ENCODE peak calls at places on chromosomes 13 and 19, in five cellular contexts. B, Q, M, W and K are unnamed samples.

GRCh38 chr19:53102701-53103140 is 501 bp downstream of the ZNF160 start:
- DNase-seq in W (peak), M (peak), B (peak), Q (no peak), K (no peak)

GRCh38 chr13:97005631-97006262 is 11.5 kb upstream of the OXGR1 start:
- DNase-seq in W (peak), Q (no peak), B (no peak), M (no peak), K (no peak)

GRCh38 chr13:111049791-111050538 is 65.1 kb upstream of the ARHGEF7 start:
- DNase-seq in Q (no peak), B (peak), W (peak), M (peak), K (no peak)

GRCh38 chr13:93959796-93960533 is 519.5 kb downstream of the DCT start:
- DNase-seq in B (no peak), M (no peak), Q (no peak), W (no peak), K (no peak)

GRCh38 chr19:14197882-14198281 is 8.1 kb downstream of the ADGRL1 start:
- DNase-seq in M (no peak), Q (no peak), B (no peak), W (no peak), K (no peak)

GRCh38 chr13:32135655-32136054 is 104.1 kb downstream of the FRY start:
- DNase-seq in Q (peak), M (no peak), B (no peak), W (peak), K (no peak)

GRCh38 chr13:110989331-110989730 is 74.5 kb upstream of the ANKRD10 start:
- DNase-seq in B (no peak), M (no peak), W (peak), Q (no peak), K (no peak)

GRCh38 chr13:59677966-59678814 is 485.5 kb downstream of the DIAPH3 start:
- DNase-seq in M (peak), W (peak), Q (peak), B (peak), K (peak)

GRCh38 chr13:113489549-113490495 is 689 bp downstream of the DCUN1D2 start:
- DNase-seq in W (peak), M (peak), Q (no peak), B (peak), K (no peak)

GRCh38 chr13:43830481-43830873 is 43.7 kb upstream of the ENOX1 start:
- DNase-seq in Q (peak), B (no peak), M (no peak), W (peak), K (no peak)

GRCh38 chr13:33757713-33758112 is 60.2 kb upstream of the RFC3 start:
- DNase-seq in Q (no peak), W (no peak), M (no peak), B (no peak), K (no peak)

GRCh38 chr13:72194531-72194930 is 327.5 kb upstream of the DACH1 start:
- DNase-seq in W (no peak), Q (no peak), M (no peak), B (no peak), K (no peak)

GRCh38 chr13:59447846-59448620 is 715.7 kb downstream of the DIAPH3 start:
- DNase-seq in W (peak), Q (peak), B (no peak), M (no peak), K (peak)

GRCh38 chr19:51698296-51698695 is 5.2 kb downstream of the SPACA6 start:
- DNase-seq in W (peak), B (peak), M (no peak), Q (no peak), K (no peak)

GRCh38 chr19:42386974-42387707 is 3.0 kb downstream of the CNFN start:
- DNase-seq in Q (no peak), M (peak), W (peak), B (peak), K (peak)

GRCh38 chr19:47518139-47518538 is 3.3 kb upstream of the NAPA start:
- DNase-seq in B (no peak), Q (no peak), M (no peak), W (peak), K (no peak)

GRCh38 chr13:46687810-46688209 is 109.2 kb downstream of the ESD start:
- DNase-seq in B (no peak), Q (no peak), M (no peak), W (peak), K (no peak)

GRCh38 chr19:42355896-42356295 is 30.5 kb downstream of the MEGF8 start:
- DNase-seq in Q (no peak), B (no peak), M (no peak), W (no peak), K (no peak)

GRCh38 chr19:28012361-28012760 is 1200.6 kb downstream of the UQCRFS1 start:
- DNase-seq in W (no peak), M (no peak), Q (no peak), B (peak), K (no peak)

GRCh38 chr19:15251749-15252397 is 19.6 kb upstream of the EPHX3 start:
- DNase-seq in B (peak), W (peak), M (peak), Q (peak), K (peak)

GRCh38 chr19:4051175-4052101 is 15.3 kb downstream of the ZBTB7A start:
- DNase-seq in Q (no peak), B (no peak), W (no peak), M (no peak), K (no peak)

GRCh38 chr13:24614306-24615080 is 65.7 kb upstream of the ATP12A start:
- DNase-seq in M (no peak), Q (no peak), W (no peak), B (no peak), K (no peak)

GRCh38 chr19:34232566-34233481 is 21.5 kb upstream of the GARRE1 start:
- DNase-seq in M (peak), Q (peak), W (peak), B (no peak), K (peak)

GRCh38 chr19:16205205-16206045 is 7.7 kb downstream of the AP1M1 start:
- DNase-seq in Q (no peak), B (peak), W (no peak), M (no peak), K (no peak)

GRCh38 chr13:47178090-47178950 is 281.5 kb upstream of the HTR2A start:
- DNase-seq in B (no peak), Q (no peak), M (no peak), W (no peak), K (no peak)

GRCh38 chr13:19818223-19818842 is 35.6 kb upstream of the PSPC1 start:
- DNase-seq in W (peak), B (peak), M (no peak), Q (no peak), K (no peak)

GRCh38 chr13:27968316-27969072 is 621 bp downstream of the CDX2 start:
- DNase-seq in M (no peak), B (peak), W (no peak), Q (no peak), K (no peak)
- TF ChIP-seq CTCF in M (no peak), B (no peak), W (no peak), Q (no peak), K (no peak)

GRCh38 chr19:38661996-38662395 is 14.5 kb downstream of the ACTN4 start:
- DNase-seq in Q (no peak), M (no peak), W (no peak), B (no peak), K (no peak)

GRCh38 chr19:38663957-38664502 is 16.6 kb downstream of the ACTN4 start:
- DNase-seq in B (no peak), W (no peak), Q (no peak), M (peak), K (no peak)

GRCh38 chr19:38661166-38661565 is 13.7 kb downstream of the ACTN4 start:
- DNase-seq in B (no peak), W (no peak), Q (no peak), M (no peak), K (no peak)

GRCh38 chr19:38663156-38663651 is 15.8 kb downstream of the ACTN4 start:
- DNase-seq in Q (no peak), B (no peak), M (no peak), W (no peak), K (no peak)

DNA sequence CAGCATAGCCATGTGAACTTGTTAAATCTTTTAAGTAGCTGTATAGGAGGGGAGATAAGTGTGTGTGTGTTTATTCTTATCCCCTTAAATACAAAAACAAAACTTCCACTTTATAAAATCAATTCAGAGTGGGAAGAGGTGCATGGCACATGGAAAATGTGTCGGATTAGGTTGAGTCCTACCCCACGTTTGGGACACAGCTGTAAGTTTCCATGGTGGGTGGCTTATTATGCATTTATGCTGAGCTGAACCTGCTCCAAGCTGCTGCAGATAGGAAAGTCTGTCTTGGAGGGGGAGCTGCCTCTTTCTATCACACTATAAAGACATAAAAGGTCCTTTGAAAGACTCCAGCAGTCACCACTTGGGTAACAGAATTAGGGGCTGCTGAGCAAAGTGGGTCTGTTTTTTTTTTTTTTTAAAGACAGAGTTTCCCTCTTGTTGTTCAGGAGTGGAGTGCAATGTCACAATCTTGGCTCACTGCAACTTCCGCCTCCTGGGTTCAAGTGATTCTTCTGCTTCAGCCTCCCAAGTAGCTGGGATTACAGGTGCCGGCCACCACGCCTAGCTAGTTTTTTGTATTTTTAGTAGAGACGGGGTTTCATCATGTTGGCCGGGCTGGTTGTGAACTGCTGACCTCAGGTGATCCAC is 15.2 kb downstream of the ACTN4 start:
- DNase-seq in M (no peak), B (no peak), Q (no peak), W (no peak), K (no peak)
- H3K4me3 ChIP-seq in M (no peak), B (no peak), Q (no peak), W (no peak), K (no peak)

GRCh38 chr19:44643605-44644390 is at the start of gene PVR:
- DNase-seq in B (peak), Q (no peak), W (peak), M (peak), K (peak)
- TF ChIP-seq CTCF in B (no peak), Q (peak), W (no peak), M (no peak), K (no peak)

GRCh38 chr19:44447864-44448674 is at the start of gene ZNF229:
- DNase-seq in W (peak), Q (peak), M (peak), B (peak), K (peak)
- H3K4me3 ChIP-seq in W (peak), Q (peak), M (peak), B (peak), K (peak)

GRCh38 chr13:80341098-80341701 is at the start of gene SPRY2:
- DNase-seq in M (peak), Q (peak), W (peak), B (peak), K (peak)
- TF ChIP-seq CTCF in M (no peak), Q (no peak), W (no peak), B (peak), K (no peak)

GRCh38 chr19:13018037-13018914 is 23.0 kb downstream of the NFIX start:
- DNase-seq in Q (no peak), B (peak), W (peak), M (peak), K (no peak)
- H3K4me3 ChIP-seq in Q (no peak), B (no peak), W (no peak), M (peak), K (no peak)